ENCODE peak calls at places on chromosomes 1 and 21, in six cellular contexts. Y, B, I, T, U and G are unnamed samples.

GRCh38 chr1:185091480-185091879 is 46.1 kb downstream of the RNF2 start:
- DNase-seq in Y (no peak), B (no peak), I (no peak), T (no peak), U (no peak), G (no peak)

GRCh38 chr1:243482237-243483022 is 226.6 kb downstream of the SDCCAG8 start:
- DNase-seq in Y (no peak), B (no peak), I (no peak), T (peak; percentile 69), U (no peak), G (no peak)

GRCh38 chr1:26053718-26054572 is 8.0 kb upstream of the SLC30A2 start:
- DNase-seq in Y (no peak), B (peak; percentile 46), I (no peak), T (no peak), U (no peak), G (no peak)

GRCh38 chr1:174534789-174535188 is 87.0 kb downstream of the GPR52 start:
- DNase-seq in Y (no peak), B (no peak), I (no peak), T (no peak), U (no peak), G (no peak)

GRCh38 chr1:161187311-161187710 is 10.0 kb upstream of the B4GALT3 start:
- DNase-seq in Y (no peak), B (no peak), I (no peak), T (no peak), U (no peak), G (no peak)

GRCh38 chr1:194975913-194976312 is 1632.3 kb downstream of the KCNT2 start:
- DNase-seq in Y (no peak), B (no peak), I (no peak), T (no peak), U (no peak), G (no peak)

GRCh38 chr1:188023206-188023605 is 1194.5 kb downstream of the PLA2G4A start:
- DNase-seq in Y (no peak), B (no peak), I (no peak), T (no peak), U (no peak), G (no peak)

GRCh38 chr1:184661801-184662200 is 92.9 kb downstream of the EDEM3 start:
- DNase-seq in Y (no peak), B (no peak), I (no peak), T (no peak), U (no peak), G (no peak)

GRCh38 chr1:206693029-206693428 is 8.3 kb downstream of the MAPKAPK2 start:
- DNase-seq in Y (no peak), B (no peak), I (no peak), T (no peak), U (no peak), G (no peak)

GRCh38 chr1:35180776-35181374 is 12.1 kb downstream of the SFPQ start:
- DNase-seq in Y (no peak), B (peak; percentile 4), I (no peak), T (no peak), U (no peak), G (no peak)

GRCh38 chr1:35184495-35185199 is 8.3 kb downstream of the SFPQ start:
- DNase-seq in Y (no peak), B (no peak), I (no peak), T (no peak), U (no peak), G (no peak)

GRCh38 chr1:35179864-35180263 is 13.1 kb downstream of the SFPQ start:
- DNase-seq in Y (no peak), B (no peak), I (no peak), T (no peak), U (no peak), G (no peak)

GRCh38 chr1:35178874-35179380 is 14.0 kb downstream of the SFPQ start:
- DNase-seq in Y (no peak), B (no peak), I (no peak), T (no peak), U (peak; percentile 85), G (no peak)

DNA sequence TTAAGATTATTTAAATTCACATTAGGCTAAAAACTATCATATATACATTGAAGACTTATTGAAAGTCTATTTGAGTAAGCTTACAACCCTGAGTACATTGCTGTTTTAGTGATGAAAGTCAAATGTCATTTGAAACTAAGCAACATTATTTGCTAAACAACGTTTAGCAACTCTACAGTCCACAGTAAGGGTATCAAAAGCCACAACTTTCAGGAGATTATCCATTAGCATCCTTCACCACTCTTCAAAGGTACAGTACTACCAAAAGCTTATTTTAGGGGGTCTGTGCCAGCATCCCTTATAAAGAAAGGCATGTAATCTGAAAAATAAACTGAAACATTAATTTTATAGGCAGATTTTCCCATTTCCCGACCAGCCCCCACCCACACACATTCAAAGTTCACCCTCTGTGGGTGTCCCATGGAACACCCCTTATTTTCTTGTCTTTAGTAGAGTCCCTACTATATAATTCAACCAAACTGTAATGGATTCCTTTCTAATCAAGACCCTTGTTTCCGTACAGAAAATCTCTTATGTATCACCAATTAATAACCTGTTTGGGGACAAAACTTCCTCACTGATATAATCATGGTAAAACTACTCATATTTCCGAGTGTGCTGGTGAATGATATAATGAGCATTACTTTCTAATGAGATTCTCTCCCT is 11.0 kb downstream of the SFPQ start:
- DNase-seq in Y (no peak), B (peak; percentile 9), I (no peak), T (no peak), U (no peak), G (no peak)
- TF ChIP-seq POLR2A in Y (no peak), B (peak; percentile 69), I (peak; percentile 62), T (no peak), U (peak; percentile 56), G (no peak)

DNA sequence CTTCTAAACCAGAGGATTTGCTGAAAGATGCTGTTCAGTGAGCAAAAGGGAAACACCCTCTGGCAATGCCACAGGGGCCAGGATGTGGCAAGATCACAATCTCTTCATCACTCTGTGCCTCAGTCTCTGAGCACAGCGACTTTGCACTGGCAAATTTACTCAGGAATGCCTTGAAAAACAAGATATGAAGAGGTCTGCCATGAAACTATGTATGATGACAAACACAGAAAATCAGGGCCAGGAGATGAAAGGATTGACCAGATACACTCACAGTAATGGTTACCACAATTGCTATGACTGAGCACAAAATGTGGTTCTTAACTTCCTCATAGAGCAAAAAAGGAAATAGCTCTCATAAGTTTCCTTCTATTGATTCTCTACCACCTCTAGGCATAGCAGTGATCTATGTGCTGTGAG is 5.8 kb downstream of the TTC13 start:
- DNase-seq in Y (peak; percentile 55), B (no peak), I (peak; percentile 20), T (no peak), U (peak; percentile 25), G (no peak)
- TF ChIP-seq TAF1 in Y (no peak), B (no peak), I (no peak), T (no peak), U (no peak), G (no peak)

GRCh38 chr1:31062867-31063380 is 2.6 kb downstream of the PUM1 start:
- DNase-seq in Y (no peak), B (no peak), I (no peak), T (no peak), U (no peak), G (no peak)

GRCh38 chr1:31064685-31065309 is 720 bp downstream of the PUM1 start:
- DNase-seq in Y (no peak), B (peak; percentile 31), I (peak; percentile 17), T (no peak), U (peak; percentile 33), G (peak; percentile 14)

GRCh38 chr1:31064115-31064514 is 1.4 kb downstream of the PUM1 start:
- DNase-seq in Y (no peak), B (no peak), I (no peak), T (no peak), U (peak; percentile 89), G (no peak)

GRCh38 chr1:31063636-31064035 is 1.9 kb downstream of the PUM1 start:
- DNase-seq in Y (no peak), B (no peak), I (no peak), T (no peak), U (peak; percentile 37), G (no peak)

DNA sequence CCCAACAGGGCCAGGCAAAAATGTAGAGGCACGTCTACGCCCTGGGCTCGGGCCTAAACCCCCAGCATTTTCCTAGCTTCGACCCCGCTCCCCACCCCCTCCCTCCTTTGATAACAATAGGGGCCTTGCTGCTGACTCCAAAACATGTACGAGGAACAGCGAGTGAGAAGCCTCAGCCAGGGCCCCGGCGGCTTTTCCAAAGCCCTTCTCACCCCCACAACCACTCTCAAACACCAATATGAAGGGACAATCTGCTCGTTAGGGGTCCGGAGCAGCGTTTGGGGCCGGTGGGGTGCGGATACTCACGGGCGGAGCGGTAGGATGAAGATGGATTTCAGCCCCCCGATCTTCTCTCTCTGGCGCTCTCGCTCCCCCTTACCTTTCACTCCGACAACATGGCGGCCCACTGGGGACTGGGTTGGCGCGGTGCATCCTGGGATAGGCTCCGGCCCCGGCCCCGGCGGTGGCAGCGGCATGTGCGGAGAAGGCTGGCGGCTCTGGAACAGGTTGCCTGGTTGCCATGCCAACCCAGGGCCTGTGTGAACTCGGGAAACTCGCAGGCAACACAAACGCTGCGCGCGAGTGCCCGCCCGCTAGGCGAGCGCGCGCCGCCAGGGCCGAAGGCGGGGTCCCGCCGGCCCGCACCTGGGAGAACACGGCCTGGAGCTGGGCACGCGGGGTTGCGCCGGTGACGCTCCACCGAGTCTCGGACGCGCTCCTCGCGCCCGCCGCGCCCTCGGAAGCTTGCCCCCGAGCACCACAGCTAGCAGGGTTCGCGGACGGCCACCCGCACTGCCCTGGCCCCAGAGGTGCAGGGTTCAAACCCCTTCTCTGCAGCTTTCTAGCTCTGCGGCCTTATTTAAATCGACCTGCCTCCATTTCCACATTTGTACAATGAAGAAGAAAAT is at the start of gene PUM1:
- DNase-seq in Y (peak; percentile 85), B (peak; percentile 97), I (peak; percentile 85), T (peak; percentile 99), U (peak; percentile 97), G (peak; percentile 86)
- TF ChIP-seq POLR2A in Y (peak; percentile 96), B (peak; percentile 98), I (peak; percentile 93), T (peak; percentile 91), U (peak; percentile 93), G (peak; percentile 97)

DNA sequence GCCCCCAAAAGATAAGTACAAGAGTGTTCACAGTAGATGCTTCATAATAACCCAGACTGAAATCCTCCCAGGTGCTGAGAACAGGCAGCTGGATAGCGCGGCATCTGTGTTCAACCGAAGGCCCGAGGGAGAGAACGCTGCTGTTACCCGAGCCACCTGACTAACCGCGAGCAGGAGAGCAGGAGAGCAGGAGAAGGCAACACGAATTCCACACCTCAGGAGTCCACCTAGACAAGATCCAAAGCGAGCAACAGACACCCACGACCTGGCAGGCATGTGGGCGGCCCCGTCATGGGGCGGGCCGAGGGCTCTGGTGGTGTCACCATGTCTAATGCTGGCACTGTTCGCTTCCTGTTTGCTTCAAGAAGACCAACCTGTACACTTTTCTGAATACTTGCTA is 20.9 kb upstream of the SPATC1L start:
- DNase-seq in Y (no peak), B (no peak), I (no peak), T (no peak), U (no peak), G (no peak)
- TF ChIP-seq TAF1 in Y (no peak), B (no peak), I (no peak), T (no peak), U (no peak), G (no peak)

GRCh38 chr1:23367791-23368561 is 1.7 kb downstream of the ZNF436 start:
- DNase-seq in Y (peak; percentile 97), B (peak; percentile 99), I (peak; percentile 98), T (peak; percentile 94), U (peak; percentile 97), G (peak; percentile 98)
- TF ChIP-seq POLR2A in Y (peak; percentile 90), B (peak; percentile 83), I (peak; percentile 46), T (no peak), U (peak; percentile 85), G (peak; percentile 64)